ENCODE peak calls at places on chromosomes 1 and 21, in ten cellular contexts. One of them, this sample, is unnamed.

GRCh38 chr1:182291584-182292192 is 99.9 kb downstream of the GLUL start:
- DNase-seq in AG09309: no peak
- DNase-seq in kidney epithelial cell: no peak
- DNase-seq in HFF-Myc: no peak
- DNase-seq in GM12864: no peak
- DNase-seq in right cardiac atrium: no peak
- DNase-seq in fibroblast of mammary gland: no peak
- DNase-seq in OCI-LY7: no peak
- DNase-seq in neural progenitor cell: no peak
- DNase-seq in cardiac fibroblast: no peak
- DNase-seq in this sample: no peak

GRCh38 chr1:63575340-63575826 is 17.8 kb upstream of the PGM1 start:
- DNase-seq in AG09309: no peak
- DNase-seq in kidney epithelial cell: no peak
- DNase-seq in HFF-Myc: no peak
- DNase-seq in GM12864: no peak
- DNase-seq in right cardiac atrium: no peak
- DNase-seq in fibroblast of mammary gland: peak; percentile 46
- DNase-seq in OCI-LY7: peak; percentile 41
- DNase-seq in neural progenitor cell: no peak
- DNase-seq in cardiac fibroblast: peak; percentile 58
- DNase-seq in this sample: no peak

GRCh38 chr1:41417335-41417682 is 56.1 kb downstream of the FOXO6 start:
- DNase-seq in AG09309: no peak
- DNase-seq in kidney epithelial cell: no peak
- DNase-seq in HFF-Myc: no peak
- DNase-seq in GM12864: no peak
- DNase-seq in right cardiac atrium: no peak
- DNase-seq in fibroblast of mammary gland: no peak
- DNase-seq in OCI-LY7: no peak
- DNase-seq in neural progenitor cell: no peak
- DNase-seq in cardiac fibroblast: no peak
- DNase-seq in this sample: no peak

GRCh38 chr21:34836103-34836932 is 167.5 kb downstream of the CLIC6 start:
- DNase-seq in AG09309: peak; percentile 99
- DNase-seq in kidney epithelial cell: peak; percentile 96
- DNase-seq in HFF-Myc: peak; percentile 96
- DNase-seq in GM12864: no peak
- DNase-seq in right cardiac atrium: no peak
- DNase-seq in fibroblast of mammary gland: peak; percentile 100
- DNase-seq in OCI-LY7: no peak
- DNase-seq in neural progenitor cell: no peak
- DNase-seq in cardiac fibroblast: peak; percentile 100
- DNase-seq in this sample: peak; percentile 94

GRCh38 chr1:31509124-31510072 is 66.9 kb upstream of the TINAGL1 start:
- DNase-seq in AG09309: no peak
- DNase-seq in kidney epithelial cell: no peak
- DNase-seq in HFF-Myc: no peak
- DNase-seq in GM12864: no peak
- DNase-seq in right cardiac atrium: no peak
- DNase-seq in fibroblast of mammary gland: no peak
- DNase-seq in OCI-LY7: no peak
- DNase-seq in neural progenitor cell: no peak
- DNase-seq in cardiac fibroblast: no peak
- DNase-seq in this sample: peak; percentile 49

GRCh38 chr1:21050031-21050430 is 126.7 kb downstream of the EIF4G3 start:
- DNase-seq in AG09309: no peak
- DNase-seq in kidney epithelial cell: no peak
- DNase-seq in HFF-Myc: no peak
- DNase-seq in GM12864: no peak
- DNase-seq in right cardiac atrium: no peak
- DNase-seq in fibroblast of mammary gland: peak; percentile 79
- DNase-seq in OCI-LY7: no peak
- DNase-seq in neural progenitor cell: no peak
- DNase-seq in cardiac fibroblast: peak; percentile 76
- DNase-seq in this sample: no peak

GRCh38 chr1:99268021-99268420 is 3.7 kb downstream of the PLPPR4 start:
- DNase-seq in AG09309: peak; percentile 25
- DNase-seq in kidney epithelial cell: no peak
- DNase-seq in HFF-Myc: no peak
- DNase-seq in GM12864: no peak
- DNase-seq in right cardiac atrium: no peak
- DNase-seq in fibroblast of mammary gland: peak; percentile 22
- DNase-seq in OCI-LY7: no peak
- DNase-seq in neural progenitor cell: no peak
- DNase-seq in cardiac fibroblast: peak; percentile 23
- DNase-seq in this sample: peak; percentile 51

GRCh38 chr1:16266411-16267118 is 29.6 kb upstream of the CPLANE2 start:
- DNase-seq in AG09309: peak; percentile 16
- DNase-seq in kidney epithelial cell: no peak
- DNase-seq in HFF-Myc: no peak
- DNase-seq in GM12864: no peak
- DNase-seq in right cardiac atrium: no peak
- DNase-seq in fibroblast of mammary gland: no peak
- DNase-seq in OCI-LY7: no peak
- DNase-seq in neural progenitor cell: no peak
- DNase-seq in cardiac fibroblast: no peak
- DNase-seq in this sample: no peak

GRCh38 chr21:19981938-19982337 is 1016.3 kb upstream of the NCAM2 start:
- DNase-seq in AG09309: no peak
- DNase-seq in kidney epithelial cell: no peak
- DNase-seq in HFF-Myc: no peak
- DNase-seq in GM12864: no peak
- DNase-seq in right cardiac atrium: no peak
- DNase-seq in fibroblast of mammary gland: no peak
- DNase-seq in OCI-LY7: no peak
- DNase-seq in neural progenitor cell: no peak
- DNase-seq in cardiac fibroblast: no peak
- DNase-seq in this sample: no peak

GRCh38 chr1:207752456-207753132 is 740 bp downstream of the CD46 start:
- DNase-seq in AG09309: no peak
- DNase-seq in kidney epithelial cell: no peak
- DNase-seq in HFF-Myc: no peak
- DNase-seq in GM12864: no peak
- DNase-seq in right cardiac atrium: peak; percentile 50
- DNase-seq in fibroblast of mammary gland: peak; percentile 32
- DNase-seq in OCI-LY7: peak; percentile 27
- DNase-seq in neural progenitor cell: peak; percentile 42
- DNase-seq in cardiac fibroblast: peak; percentile 20
- DNase-seq in this sample: peak; percentile 22

GRCh38 chr1:219236933-219237610 is 63.4 kb downstream of the LYPLAL1 start:
- DNase-seq in AG09309: no peak
- DNase-seq in kidney epithelial cell: peak; percentile 31
- DNase-seq in HFF-Myc: no peak
- DNase-seq in GM12864: no peak
- DNase-seq in right cardiac atrium: no peak
- DNase-seq in fibroblast of mammary gland: no peak
- DNase-seq in OCI-LY7: no peak
- DNase-seq in neural progenitor cell: no peak
- DNase-seq in cardiac fibroblast: no peak
- DNase-seq in this sample: no peak

GRCh38 chr1:91513160-91513559 is 12.5 kb downstream of the CDC7 start:
- DNase-seq in AG09309: no peak
- DNase-seq in kidney epithelial cell: no peak
- DNase-seq in HFF-Myc: no peak
- DNase-seq in GM12864: no peak
- DNase-seq in right cardiac atrium: no peak
- DNase-seq in fibroblast of mammary gland: peak; percentile 58
- DNase-seq in OCI-LY7: no peak
- DNase-seq in neural progenitor cell: no peak
- DNase-seq in cardiac fibroblast: peak; percentile 60
- DNase-seq in this sample: no peak

GRCh38 chr21:32991299-32991850 is 34.4 kb upstream of the OLIG2 start:
- DNase-seq in AG09309: no peak
- DNase-seq in kidney epithelial cell: no peak
- DNase-seq in HFF-Myc: no peak
- DNase-seq in GM12864: no peak
- DNase-seq in right cardiac atrium: no peak
- DNase-seq in fibroblast of mammary gland: no peak
- DNase-seq in OCI-LY7: no peak
- DNase-seq in neural progenitor cell: peak; percentile 71
- DNase-seq in cardiac fibroblast: no peak
- DNase-seq in this sample: no peak

DNA sequence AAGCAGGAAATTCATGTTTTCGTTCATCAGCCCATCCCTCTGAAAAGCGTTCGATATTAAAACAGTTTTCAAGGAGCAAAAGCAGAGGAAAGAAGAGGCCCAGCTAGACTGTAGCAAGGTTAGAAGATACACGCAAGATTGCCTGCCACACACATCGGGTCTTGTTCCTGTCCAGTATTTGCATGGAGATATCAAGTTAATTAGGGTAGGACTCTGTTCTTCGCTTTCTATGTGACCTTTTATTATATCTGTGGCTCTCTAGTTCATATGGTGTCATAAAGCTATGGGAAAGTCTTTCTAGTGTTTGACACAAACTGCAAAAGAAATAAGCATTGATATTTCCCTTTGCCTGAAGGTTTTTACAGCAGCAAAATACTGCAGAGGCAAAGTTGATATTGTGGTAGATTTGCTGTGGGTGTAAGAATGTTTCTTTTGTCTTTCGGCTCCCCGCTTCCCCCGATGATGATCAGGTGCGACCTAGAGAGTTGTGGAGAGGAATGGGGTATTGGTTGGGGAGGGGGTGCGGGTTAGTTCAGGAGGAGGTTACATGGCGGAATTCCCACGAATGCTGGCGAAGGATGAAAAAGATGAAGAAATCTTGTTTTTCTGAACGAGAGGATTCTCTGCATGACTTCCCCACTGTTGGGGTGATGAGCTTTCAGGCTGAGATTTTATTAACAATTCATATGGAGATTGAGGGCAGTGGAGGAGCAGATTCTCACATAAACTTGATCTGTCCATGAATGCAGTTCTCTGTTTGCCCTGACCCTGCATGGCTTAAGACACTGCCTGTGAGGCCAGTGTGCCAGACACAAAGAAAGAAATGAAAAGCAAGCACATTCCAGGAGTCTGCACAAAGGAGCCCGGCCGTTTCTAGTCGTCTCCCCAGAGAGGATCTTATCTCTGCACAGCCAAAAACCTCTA is 550.1 kb downstream of the USP25 start:
- DNase-seq in AG09309: peak; percentile 16
- DNase-seq in kidney epithelial cell: no peak
- DNase-seq in HFF-Myc: no peak
- DNase-seq in GM12864: no peak
- DNase-seq in right cardiac atrium: peak; percentile 57
- DNase-seq in fibroblast of mammary gland: peak; percentile 61
- DNase-seq in OCI-LY7: no peak
- DNase-seq in neural progenitor cell: peak; percentile 77
- DNase-seq in cardiac fibroblast: peak; percentile 63
- DNase-seq in this sample: peak; percentile 18
- H3K4me3 ChIP-seq in AG09309: peak overlapping the region; percentile 38
- H3K4me3 ChIP-seq in kidney epithelial cell: no peak overlapping the region
- H3K4me3 ChIP-seq in HFF-Myc: peak overlapping the region; percentile 23
- H3K4me3 ChIP-seq in GM12864: no peak overlapping the region
- H3K4me3 ChIP-seq in right cardiac atrium: peak overlapping the region; percentile 56
- H3K4me3 ChIP-seq in fibroblast of mammary gland: peak overlapping the region; percentile 34
- H3K4me3 ChIP-seq in OCI-LY7: no peak overlapping the region
- H3K4me3 ChIP-seq in neural progenitor cell: no peak overlapping the region
- H3K4me3 ChIP-seq in cardiac fibroblast: no peak overlapping the region
- H3K4me3 ChIP-seq in this sample: peak overlapping the region; percentile 67

GRCh38 chr1:178632619-178633018 is 92.4 kb upstream of the RALGPS2 start:
- DNase-seq in AG09309: peak; percentile 29
- DNase-seq in kidney epithelial cell: no peak
- DNase-seq in HFF-Myc: no peak
- DNase-seq in GM12864: no peak
- DNase-seq in right cardiac atrium: no peak
- DNase-seq in fibroblast of mammary gland: peak; percentile 95
- DNase-seq in OCI-LY7: no peak
- DNase-seq in neural progenitor cell: no peak
- DNase-seq in cardiac fibroblast: peak; percentile 48
- DNase-seq in this sample: peak; percentile 36
- H3K4me3 ChIP-seq in AG09309: no peak overlapping the region
- H3K4me3 ChIP-seq in kidney epithelial cell: no peak overlapping the region
- H3K4me3 ChIP-seq in HFF-Myc: no peak overlapping the region
- H3K4me3 ChIP-seq in GM12864: no peak overlapping the region
- H3K4me3 ChIP-seq in right cardiac atrium: no peak overlapping the region
- H3K4me3 ChIP-seq in fibroblast of mammary gland: no peak overlapping the region
- H3K4me3 ChIP-seq in OCI-LY7: no peak overlapping the region
- H3K4me3 ChIP-seq in neural progenitor cell: no peak overlapping the region
- H3K4me3 ChIP-seq in cardiac fibroblast: no peak overlapping the region
- H3K4me3 ChIP-seq in this sample: peak overlapping the region; percentile 3

DNA sequence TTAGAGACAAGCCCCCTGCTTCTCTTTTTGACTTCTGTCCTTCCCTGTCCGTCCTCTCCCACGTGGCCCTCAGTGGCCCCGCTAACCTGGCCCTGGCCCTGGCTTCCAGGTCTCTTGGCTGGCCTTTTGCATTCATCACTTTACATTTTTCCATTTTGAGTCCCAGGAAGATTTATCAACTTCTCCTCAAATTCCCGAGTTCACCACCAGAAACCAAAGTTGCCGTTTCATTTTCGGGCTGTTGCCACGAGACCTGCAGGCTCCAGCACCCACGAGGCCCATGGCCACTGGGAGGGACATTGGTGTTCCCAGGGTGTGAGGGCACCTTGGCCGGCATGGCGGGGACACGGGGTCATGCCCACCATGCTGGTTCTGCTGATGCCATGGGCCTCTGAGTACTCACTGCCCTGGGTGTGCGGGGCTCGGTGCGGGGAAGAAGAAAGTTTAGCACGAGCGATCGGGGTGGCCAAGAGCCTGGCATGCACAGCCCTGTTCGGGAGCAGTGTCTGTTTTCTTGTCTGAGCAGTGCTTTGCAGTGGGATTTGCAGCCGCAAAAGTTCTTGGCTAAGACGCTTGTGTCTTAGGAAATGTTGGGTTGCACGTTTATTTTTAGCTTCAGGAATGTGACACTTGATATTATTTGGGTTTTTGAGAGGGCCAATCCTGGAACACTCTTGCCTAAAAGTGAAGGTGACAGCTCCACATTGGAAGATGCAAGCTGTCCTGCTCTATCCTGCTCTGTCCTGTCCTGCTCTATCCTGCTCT is 40.4 kb upstream of the ADARB1 start:
- DNase-seq in AG09309: peak; percentile 59
- DNase-seq in kidney epithelial cell: no peak
- DNase-seq in HFF-Myc: no peak
- DNase-seq in GM12864: no peak
- DNase-seq in right cardiac atrium: no peak
- DNase-seq in fibroblast of mammary gland: peak; percentile 63
- DNase-seq in OCI-LY7: no peak
- DNase-seq in neural progenitor cell: no peak
- DNase-seq in cardiac fibroblast: peak; percentile 68
- DNase-seq in this sample: peak; percentile 94
- H3K4me3 ChIP-seq in AG09309: peak overlapping the region; percentile 8
- H3K4me3 ChIP-seq in kidney epithelial cell: no peak overlapping the region
- H3K4me3 ChIP-seq in HFF-Myc: no peak overlapping the region
- H3K4me3 ChIP-seq in GM12864: no peak overlapping the region
- H3K4me3 ChIP-seq in right cardiac atrium: no peak overlapping the region
- H3K4me3 ChIP-seq in fibroblast of mammary gland: no peak overlapping the region
- H3K4me3 ChIP-seq in OCI-LY7: no peak overlapping the region
- H3K4me3 ChIP-seq in neural progenitor cell: no peak overlapping the region
- H3K4me3 ChIP-seq in cardiac fibroblast: peak overlapping the region; percentile 13
- H3K4me3 ChIP-seq in this sample: peak overlapping the region; percentile 48

DNA sequence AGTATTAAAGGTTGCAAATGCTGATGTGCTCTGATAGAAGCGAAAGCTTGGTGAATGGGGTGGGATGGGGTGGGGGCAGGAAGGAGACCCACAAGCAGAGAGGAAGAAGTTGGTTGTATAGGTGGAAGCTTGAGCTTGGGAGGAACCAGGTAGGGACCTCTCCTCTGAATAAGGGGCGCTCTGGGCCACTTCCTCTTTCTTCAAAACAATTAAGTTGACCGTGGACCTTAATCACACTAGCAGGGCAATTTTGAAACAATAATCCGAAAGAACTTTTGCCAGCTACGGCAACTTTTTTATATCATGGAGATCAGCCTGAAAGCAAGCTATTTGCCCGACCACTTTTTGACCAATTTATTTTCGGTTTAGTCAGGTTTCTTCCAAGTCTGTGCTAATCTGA is 1.9 kb upstream of the DYRK1A start:
- DNase-seq in AG09309: no peak
- DNase-seq in kidney epithelial cell: no peak
- DNase-seq in HFF-Myc: no peak
- DNase-seq in GM12864: no peak
- DNase-seq in right cardiac atrium: no peak
- DNase-seq in fibroblast of mammary gland: no peak
- DNase-seq in OCI-LY7: peak; percentile 44
- DNase-seq in neural progenitor cell: no peak
- DNase-seq in cardiac fibroblast: no peak
- DNase-seq in this sample: peak; percentile 18
- H3K4me3 ChIP-seq in AG09309: no peak overlapping the region
- H3K4me3 ChIP-seq in kidney epithelial cell: no peak overlapping the region
- H3K4me3 ChIP-seq in HFF-Myc: no peak overlapping the region
- H3K4me3 ChIP-seq in GM12864: no peak overlapping the region
- H3K4me3 ChIP-seq in right cardiac atrium: peak overlapping the region; percentile 96
- H3K4me3 ChIP-seq in fibroblast of mammary gland: no peak overlapping the region
- H3K4me3 ChIP-seq in OCI-LY7: peak overlapping the region; percentile 81
- H3K4me3 ChIP-seq in neural progenitor cell: peak overlapping the region; percentile 93
- H3K4me3 ChIP-seq in cardiac fibroblast: no peak overlapping the region
- H3K4me3 ChIP-seq in this sample: no peak overlapping the region

This sample was measured in osteoblast.